ENCODE peak calls at places on chromosomes 13 and 19, in five cellular contexts. O, H, L, F and Q are unnamed samples.

GRCh38 chr19:47416667-47417033 is 2.7 kb downstream of the MEIS3 start:
- DNase-seq in F (no peak), H (no peak), O (no peak), L (no peak), Q (no peak)

GRCh38 chr13:113915012-113915763 is 51.3 kb upstream of the GAS6 start:
- DNase-seq in F (no peak), L (no peak), H (no peak), O (peak), Q (peak)

GRCh38 chr13:39941236-39941635 is 285.8 kb downstream of the COG6 start:
- DNase-seq in H (no peak), F (no peak), O (no peak), L (no peak), Q (no peak)

GRCh38 chr13:112983428-112984196 is 14.6 kb downstream of the MCF2L start:
- DNase-seq in L (no peak), O (no peak), H (peak), F (no peak), Q (no peak)

GRCh38 chr13:113881614-113882265 is 17.9 kb upstream of the GAS6 start:
- DNase-seq in L (peak), H (no peak), O (peak), F (no peak), Q (no peak)

GRCh38 chr13:44801990-44802389 is 187.3 kb downstream of the NUFIP1 start:
- DNase-seq in O (no peak), F (peak), H (no peak), L (no peak), Q (no peak)

GRCh38 chr13:67769987-67770341 is 539.8 kb upstream of the PCDH9 start:
- DNase-seq in F (no peak), H (no peak), L (no peak), O (no peak), Q (no peak)

GRCh38 chr13:111625526-111626315 is 305.3 kb downstream of the TEX29 start:
- DNase-seq in H (no peak), F (no peak), L (no peak), O (no peak), Q (no peak)

GRCh38 chr19:18119243-18120105 is 21.9 kb downstream of the MAST3 start:
- DNase-seq in F (no peak), L (peak), H (no peak), O (no peak), Q (no peak)

GRCh38 chr13:78161266-78161665 is 242.6 kb upstream of the EDNRB start:
- DNase-seq in H (no peak), L (no peak), F (no peak), O (no peak), Q (no peak)

GRCh38 chr13:45341799-45342584 is 1.0 kb upstream of the TPT1 start:
- DNase-seq in O (peak), F (no peak), H (no peak), L (no peak), Q (peak)

GRCh38 chr13:113637262-113638160 is 20.5 kb downstream of the ATP4B start:
- DNase-seq in O (no peak), H (no peak), L (no peak), F (no peak), Q (peak)

GRCh38 chr13:75803175-75803611 is 167.1 kb downstream of the LMO7 start:
- DNase-seq in O (peak), L (peak), F (no peak), H (no peak), Q (no peak)

GRCh38 chr13:40665754-40666057 is 735 bp downstream of the FOXO1 start:
- DNase-seq in F (no peak), L (peak), O (no peak), H (no peak), Q (no peak)

GRCh38 chr13:44591316-44591715 is 15.2 kb upstream of the TSC22D1 start:
- DNase-seq in O (no peak), L (no peak), H (no peak), F (no peak), Q (no peak)

GRCh38 chr13:45219938-45220375 is 19.1 kb upstream of the KCTD4 start:
- DNase-seq in F (peak), O (no peak), H (no peak), L (no peak), Q (no peak)

GRCh38 chr13:94764576-94765321 is 52.4 kb upstream of the SOX21 start:
- DNase-seq in O (no peak), F (no peak), L (no peak), H (no peak), Q (no peak)

GRCh38 chr13:94674609-94675348 is 37.6 kb downstream of the SOX21 start:
- DNase-seq in F (peak), H (no peak), L (peak), O (peak), Q (no peak)

GRCh38 chr19:58581227-58582141 is 8.3 kb upstream of the MZF1 start:
- DNase-seq in H (peak), F (peak), O (peak), L (no peak), Q (peak)

GRCh38 chr19:5817218-5817617 is 12.4 kb downstream of the NRTN start:
- DNase-seq in F (no peak), L (no peak), O (no peak), H (no peak), Q (no peak)

GRCh38 chr13:92122454-92122853 is 724.0 kb downstream of the GPC5 start:
- DNase-seq in L (no peak), F (no peak), H (no peak), O (no peak), Q (no peak)

GRCh38 chr13:29946093-29946492 is 95.7 kb upstream of the UBL3 start:
- DNase-seq in F (no peak), L (no peak), H (no peak), O (no peak), Q (no peak)

GRCh38 chr13:75468098-75468497 is 13.9 kb downstream of the TBC1D4 start:
- DNase-seq in L (no peak), O (no peak), H (no peak), F (peak), Q (no peak)

GRCh38 chr19:55053735-55054134 is 9.2 kb downstream of the RDH13 start:
- DNase-seq in O (no peak), L (no peak), F (no peak), H (no peak), Q (no peak)

GRCh38 chr19:7874080-7874856 is at the start of gene PRR36:
- DNase-seq in H (no peak), F (no peak), L (no peak), O (peak), Q (no peak)

GRCh38 chr19:18743281-18743825 is 47.8 kb downstream of the COMP start:
- DNase-seq in H (peak), F (peak), O (peak), L (no peak), Q (no peak)

GRCh38 chr19:48218964-48219363 is 36.7 kb downstream of the CARD8 start:
- DNase-seq in O (no peak), F (peak), L (no peak), H (no peak), Q (no peak)

GRCh38 chr19:41755328-41755913 is at the start of gene CEACAM6:
- DNase-seq in O (no peak), H (no peak), L (no peak), F (no peak), Q (no peak)

GRCh38 chr19:38900816-38901215 is 1.0 kb downstream of the NFKBIB start:
- DNase-seq in O (no peak), L (no peak), F (no peak), H (no peak), Q (no peak)

GRCh38 chr19:49690656-49691242 is at the start of gene CPT1C:
- DNase-seq in O (peak), F (peak), H (peak), L (no peak), Q (no peak)

GRCh38 chr13:43939149-43939548 is 59.4 kb downstream of the LACC1 start:
- DNase-seq in O (peak), F (no peak), H (no peak), L (no peak), Q (no peak)

GRCh38 chr19:18683109-18683954 is at the start of gene CRTC1:
- DNase-seq in L (peak), F (peak), H (peak), O (peak), Q (peak)

GRCh38 chr19:13238891-13239534 is 88.8 kb downstream of the IER2 start:
- DNase-seq in L (no peak), O (no peak), H (no peak), F (no peak), Q (no peak)

GRCh38 chr19:41367848-41368301 is 3.9 kb upstream of the B9D2 start:
- DNase-seq in L (no peak), F (peak), O (no peak), H (no peak), Q (no peak)

GRCh38 chr13:90428522-90429210 is 918.8 kb upstream of the MIR17HG start:
- DNase-seq in L (no peak), F (no peak), H (no peak), O (no peak), Q (no peak)

GRCh38 chr13:110266983-110267382 is 40.0 kb downstream of the COL4A1 start:
- DNase-seq in L (no peak), F (no peak), H (no peak), O (no peak), Q (no peak)

GRCh38 chr13:100674363-100674847 is at the start of gene TMTC4:
- DNase-seq in L (no peak), O (no peak), H (no peak), F (no peak), Q (no peak)

GRCh38 chr13:44108345-44108858 is 228.7 kb downstream of the LACC1 start:
- DNase-seq in F (no peak), H (peak), O (peak), L (no peak), Q (no peak)

DNA sequence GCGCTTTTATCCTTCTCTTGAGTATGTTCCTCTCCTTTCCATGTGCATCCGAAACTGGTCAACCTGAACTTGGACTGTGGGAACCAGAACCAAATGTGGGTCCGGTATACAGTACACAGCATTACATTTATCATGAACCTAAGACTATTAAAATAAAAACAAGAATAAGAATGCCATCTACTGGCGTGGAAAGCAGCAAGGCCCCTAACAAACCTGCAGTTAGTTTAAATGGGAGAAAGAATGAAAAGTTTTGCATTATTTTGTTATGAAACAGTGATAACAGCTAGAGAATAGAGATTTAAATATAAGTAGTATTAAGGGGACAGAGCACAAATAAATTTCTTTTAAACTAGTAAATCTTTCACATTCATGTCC is 159.5 kb downstream of the RBM26 start:
- DNase-seq in L (peak), O (no peak), F (no peak), H (no peak), Q (no peak)
- TF ChIP-seq CTCF in L (peak), O (no peak), F (no peak), H (no peak), Q (no peak)

GRCh38 chr19:45420356-45420755 is 3.4 kb downstream of the ERCC1 start:
- DNase-seq in O (no peak), L (no peak), H (no peak), F (no peak), Q (no peak)
- H3K27ac ChIP-seq in O (no peak), L (no peak), H (no peak), F (no peak), Q (no peak)

DNA sequence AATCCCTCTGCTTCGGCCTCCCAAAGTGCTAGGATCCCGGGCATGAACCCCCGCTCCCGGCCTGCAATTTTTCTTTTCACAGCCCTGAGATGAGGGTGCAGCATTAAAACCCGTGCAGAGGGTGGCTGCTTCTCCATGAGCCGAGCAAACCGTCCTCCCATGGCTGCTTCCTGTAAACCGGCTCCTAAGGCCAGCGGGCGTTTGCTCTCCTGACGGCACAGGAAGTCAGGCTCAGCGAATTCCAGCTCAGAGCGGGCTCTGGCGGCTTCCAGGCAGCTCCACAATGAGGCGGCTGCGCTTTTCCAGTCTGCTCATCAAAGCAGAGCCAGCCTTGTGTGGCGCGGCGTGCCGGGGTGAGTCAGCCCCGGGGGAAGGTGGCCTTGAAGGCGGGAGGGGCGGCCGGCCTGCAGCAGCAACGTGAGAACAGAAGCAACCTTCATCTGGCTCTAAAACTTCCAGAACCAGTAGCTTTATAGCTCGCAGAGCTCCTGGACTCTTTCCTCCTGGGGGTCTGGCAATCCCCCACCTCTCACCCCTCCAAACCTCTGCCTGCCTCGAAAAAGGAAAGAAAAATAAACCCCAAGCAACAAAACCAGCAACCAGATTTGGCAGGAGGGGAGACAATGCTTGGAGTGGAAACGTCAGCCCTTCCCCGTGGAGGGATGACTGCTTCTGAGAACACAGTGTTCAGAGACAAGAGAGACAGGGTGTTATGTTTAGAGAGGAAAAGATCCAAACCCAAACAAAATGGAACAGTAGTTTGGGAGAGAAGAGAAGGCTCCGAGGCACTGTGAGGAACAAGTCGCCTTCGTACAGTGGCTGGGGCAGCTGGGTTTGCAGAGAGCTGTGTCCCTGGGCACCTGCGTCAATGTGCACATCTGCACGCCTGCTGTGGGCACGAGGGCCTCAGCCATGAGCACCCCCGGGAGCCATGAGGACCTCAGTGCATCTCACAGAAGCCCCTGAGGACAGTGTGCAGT is 67.8 kb downstream of the GADD45B start:
- DNase-seq in H (peak), L (no peak), F (peak), O (peak), Q (peak)
- TF ChIP-seq CTCF in H (peak), L (no peak), F (peak), O (no peak), Q (no peak)

GRCh38 chr13:80036845-80037504 is 304.0 kb downstream of the SPRY2 start:
- DNase-seq in O (no peak), F (no peak), L (no peak), H (no peak), Q (no peak)
- H3K27ac ChIP-seq in O (no peak), F (peak), L (no peak), H (no peak), Q (no peak)

DNA sequence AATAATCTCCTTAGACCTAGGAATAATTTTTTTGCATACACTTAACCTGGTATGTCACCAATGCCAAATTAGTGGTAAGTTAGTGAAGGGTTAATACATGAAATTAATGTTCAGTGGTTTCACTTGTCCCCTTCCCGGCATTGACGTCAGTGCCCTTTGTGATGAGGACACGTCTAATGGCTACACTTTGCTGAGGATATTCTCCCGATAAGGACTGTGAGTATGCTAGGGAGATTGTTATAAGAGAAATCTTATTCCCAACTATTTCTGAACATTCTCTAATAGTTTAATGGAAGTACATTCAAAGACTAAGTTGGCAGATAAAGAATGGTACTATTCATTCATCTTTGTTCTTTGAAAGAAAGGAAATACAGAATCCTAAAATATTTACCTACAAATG is 102.4 kb downstream of the TNFRSF19 start:
- DNase-seq in H (no peak), L (no peak), O (no peak), F (peak), Q (no peak)
- TF ChIP-seq CTCF in H (no peak), L (no peak), O (no peak), F (no peak), Q (no peak)

GRCh38 chr19:45404557-45405434 is at the start of gene PPP1R13L:
- DNase-seq in L (peak), H (peak), O (peak), F (peak), Q (peak)

GRCh38 chr19:45403272-45403671 is 1.6 kb downstream of the PPP1R13L start:
- DNase-seq in H (no peak), L (no peak), F (no peak), O (no peak), Q (no peak)

GRCh38 chr19:45401815-45402468 is 2.9 kb downstream of the PPP1R13L start:
- DNase-seq in L (no peak), F (no peak), O (no peak), H (no peak), Q (no peak)

GRCh38 chr19:45403781-45404556 is 900 bp downstream of the PPP1R13L start:
- DNase-seq in F (no peak), L (peak), H (peak), O (peak), Q (no peak)

GRCh38 chr19:45402469-45403070 is 2.3 kb downstream of the PPP1R13L start:
- DNase-seq in O (peak), L (no peak), H (peak), F (no peak), Q (no peak)
- H3K27ac ChIP-seq in O (peak), L (no peak), H (peak), F (no peak), Q (peak)

DNA sequence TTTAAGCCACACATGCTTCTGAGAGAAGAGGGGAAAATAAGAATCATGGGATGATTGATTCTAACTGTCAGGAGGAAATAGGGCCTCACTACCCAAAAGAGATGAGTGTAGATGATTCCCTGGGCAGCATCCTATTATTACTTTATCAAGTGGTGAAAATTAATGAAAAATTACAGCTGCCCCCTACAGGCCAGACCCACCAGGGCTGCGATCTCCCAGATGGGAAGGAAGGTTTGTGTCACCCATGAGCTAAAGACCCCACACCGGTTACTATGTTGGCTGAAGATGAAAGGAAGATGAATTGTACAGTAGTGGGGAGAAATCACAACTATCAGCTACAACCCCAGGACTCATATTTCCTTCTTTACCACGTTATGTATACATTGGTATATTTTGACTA is 49.5 kb downstream of the RFC3 start:
- DNase-seq in F (no peak), L (no peak), H (no peak), O (no peak), Q (no peak)
- TF ChIP-seq CTCF in F (no peak), L (no peak), H (no peak), O (no peak), Q (no peak)

DNA sequence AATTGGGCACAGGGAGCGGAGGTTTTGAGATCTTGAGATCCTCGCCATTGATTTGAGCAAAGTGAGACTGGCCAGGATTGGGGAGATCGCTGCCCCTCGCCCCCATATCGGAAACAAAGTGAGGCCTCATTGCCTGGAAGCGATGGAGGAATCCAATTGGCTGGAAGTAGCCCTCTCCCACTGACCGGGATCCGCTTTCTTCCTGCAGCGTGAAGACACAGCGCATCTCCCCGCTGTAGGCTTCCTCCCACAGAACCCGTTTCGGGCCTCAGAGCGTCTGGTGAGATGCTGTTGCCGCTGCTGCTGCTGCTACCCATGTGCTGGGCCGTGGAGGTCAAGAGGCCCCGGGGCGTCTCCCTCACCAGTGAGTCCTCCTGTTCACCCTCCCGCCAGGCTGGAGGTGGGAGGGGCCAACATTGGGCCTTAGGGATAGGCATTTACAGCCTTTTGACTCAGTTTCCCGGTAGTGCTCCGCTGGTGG is 438 bp downstream of the PRKCSH start:
- DNase-seq in L (no peak), F (peak), H (no peak), O (no peak), Q (no peak)
- H3K27ac ChIP-seq in L (peak), F (peak), H (peak), O (peak), Q (peak)

DNA sequence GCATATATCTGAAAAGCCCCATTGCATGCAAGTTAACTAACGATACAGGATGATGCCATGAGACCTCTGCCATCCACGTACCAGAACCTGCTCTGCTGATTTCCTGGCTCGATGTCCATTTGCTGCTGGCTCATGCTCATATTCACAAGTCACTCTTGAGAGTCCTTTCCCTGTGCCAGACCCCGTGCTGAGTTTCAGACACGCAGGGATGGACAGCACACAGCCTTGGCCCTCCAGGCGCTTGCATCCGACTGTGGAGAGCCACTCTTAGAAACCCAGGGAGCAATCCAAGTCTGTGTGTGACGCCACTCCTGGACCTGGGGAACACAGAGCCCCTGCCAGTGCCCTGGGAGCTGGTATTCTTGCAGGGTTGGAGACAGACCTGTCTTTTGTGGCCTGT is 37.6 kb upstream of the TSHZ3 start:
- DNase-seq in L (no peak), F (no peak), O (no peak), H (no peak), Q (no peak)
- TF ChIP-seq CTCF in L (no peak), F (no peak), O (no peak), H (no peak), Q (no peak)